ENCODE peak calls at places on chromosomes 6 and 20, in four cellular contexts. G is HCT116, U is H1, A is SK-N-SH. Z is an unnamed sample.

GRCh38 chr6:1739220-1739619 is 129.5 kb downstream of the FOXC1 start:
- DNase-seq in G (no peak), U (no peak), A (no peak), Z (no peak)

GRCh38 chr6:33417127-33417902 is 592 bp downstream of the CUTA start:
- DNase-seq in A (no peak), U (no peak), G (no peak), Z (no peak)

GRCh38 chr6:11606287-11606686 is 68.7 kb downstream of the TMEM170B start:
- DNase-seq in A (no peak), G (no peak), U (no peak), Z (no peak)

GRCh38 chr6:16286151-16286522 is 47.8 kb downstream of the GMPR start:
- DNase-seq in A (peak; percentile 72), G (peak; percentile 6), U (peak; percentile 43), Z (peak; percentile 46)

GRCh38 chr6:35360349-35361138 is 18.2 kb downstream of the PPARD start:
- DNase-seq in G (no peak), U (peak; percentile 38), A (peak; percentile 42), Z (peak; percentile 80)

GRCh38 chr6:166484863-166485262 is 101.6 kb downstream of the RAMACL start:
- DNase-seq in U (no peak), G (no peak), A (no peak), Z (no peak)

GRCh38 chr6:89951574-89952360 is 57.5 kb downstream of the GJA10 start:
- DNase-seq in G (no peak), A (no peak), U (peak; percentile 23), Z (no peak)

GRCh38 chr20:10110151-10110550 is 75.4 kb downstream of the ANKEF1 start:
- DNase-seq in A (no peak), G (no peak), U (no peak), Z (no peak)

GRCh38 chr6:129469070-129469662 is 240.8 kb downstream of the ARHGAP18 start:
- DNase-seq in A (no peak), G (no peak), U (no peak), Z (no peak)

GRCh38 chr6:141874930-141875602 is 257.7 kb upstream of the GJE1 start:
- DNase-seq in G (no peak), U (no peak), A (no peak), Z (no peak)

GRCh38 chr20:49979030-49979832 is 3.5 kb upstream of the SNAI1 start:
- DNase-seq in A (peak; percentile 93), G (peak; percentile 38), U (no peak), Z (peak; percentile 74)

GRCh38 chr6:143744593-143745151 is 66.9 kb downstream of the PHACTR2 start:
- DNase-seq in A (no peak), G (peak; percentile 10), U (no peak), Z (no peak)

GRCh38 chr6:143743256-143744166 is 65.7 kb downstream of the PHACTR2 start:
- DNase-seq in G (no peak), U (no peak), A (no peak), Z (no peak)

GRCh38 chr6:143742070-143742954 is 64.5 kb downstream of the PHACTR2 start:
- DNase-seq in G (no peak), U (no peak), A (no peak), Z (no peak)

GRCh38 chr6:143741480-143741879 is 63.7 kb downstream of the PHACTR2 start:
- DNase-seq in G (no peak), U (no peak), A (no peak), Z (no peak)

DNA sequence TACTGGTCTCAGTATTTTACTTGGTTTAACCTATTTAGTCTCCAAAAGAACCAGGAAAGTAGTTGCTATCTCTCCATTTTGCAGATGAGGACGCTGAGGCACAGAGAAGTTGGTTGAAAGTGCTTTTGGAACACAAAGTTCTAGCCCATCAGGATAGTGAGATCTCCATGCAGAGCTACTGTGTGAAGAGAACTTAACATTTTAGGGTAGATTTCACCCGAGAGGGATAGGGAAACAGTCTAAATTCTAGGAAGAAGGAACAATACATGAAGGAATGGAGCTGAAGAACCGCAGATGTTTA is 65.1 kb downstream of the PHACTR2 start:
- DNase-seq in G (no peak), U (no peak), A (no peak), Z (no peak)
- TF ChIP-seq JUND in G (no peak), U (no peak), A (no peak), Z (no peak)

GRCh38 chr20:29300579-29301551 is 1956.6 kb upstream of the DEFB115 start:
- DNase-seq in A (no peak), G (no peak), U (no peak), Z (no peak)

GRCh38 chr20:29299811-29300578 is 1957.5 kb upstream of the DEFB115 start:
- DNase-seq in G (no peak), U (no peak), A (no peak), Z (no peak)

GRCh38 chr20:29298759-29299613 is 1958.5 kb upstream of the DEFB115 start:
- DNase-seq in U (no peak), G (no peak), A (no peak), Z (no peak)

GRCh38 chr20:29301624-29302259 is 1955.7 kb upstream of the DEFB115 start:
- DNase-seq in G (no peak), U (no peak), A (no peak), Z (no peak)

DNA sequence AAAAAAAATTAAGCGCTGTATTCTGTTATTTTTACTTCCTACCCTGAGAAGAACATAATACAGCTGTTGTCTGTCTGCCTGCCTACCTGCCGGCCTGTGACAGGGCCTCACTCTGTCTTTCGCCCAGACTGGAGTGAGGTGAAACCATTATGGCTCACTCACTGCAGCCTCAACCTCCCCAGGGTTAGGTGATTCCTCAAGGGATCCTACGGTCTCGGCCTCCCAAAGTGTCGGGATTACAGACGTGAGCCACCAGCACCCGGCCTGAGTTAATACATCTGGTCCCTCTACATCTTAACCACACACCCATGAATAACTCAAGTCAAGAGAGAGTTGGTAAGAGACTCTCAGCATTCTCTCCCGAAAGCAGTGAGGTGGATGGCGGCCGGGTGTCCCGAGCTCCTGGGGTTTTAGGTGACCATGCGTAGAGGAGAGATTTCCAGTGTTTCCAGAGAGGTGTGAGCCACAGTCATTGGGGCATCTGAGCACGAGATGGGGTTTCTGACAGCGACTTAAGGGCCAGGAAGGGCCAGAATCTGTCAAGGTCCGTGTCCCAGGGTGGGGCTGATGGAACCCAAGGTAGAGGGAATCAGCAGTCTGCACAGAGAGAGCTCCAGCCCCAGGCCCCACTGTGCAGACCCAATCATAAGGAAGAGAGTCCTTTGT is 1954.4 kb upstream of the DEFB115 start:
- DNase-seq in U (no peak), A (no peak), G (no peak), Z (no peak)
- TF ChIP-seq JUND in U (no peak), A (no peak), G (no peak), Z (no peak)

GRCh38 chr20:35000922-35001595 is 45.4 kb downstream of the MYH7B start:
- DNase-seq in U (no peak), A (no peak), G (no peak), Z (no peak)
- TF ChIP-seq JUND in U (no peak), A (no peak), G (no peak), Z (no peak)

DNA sequence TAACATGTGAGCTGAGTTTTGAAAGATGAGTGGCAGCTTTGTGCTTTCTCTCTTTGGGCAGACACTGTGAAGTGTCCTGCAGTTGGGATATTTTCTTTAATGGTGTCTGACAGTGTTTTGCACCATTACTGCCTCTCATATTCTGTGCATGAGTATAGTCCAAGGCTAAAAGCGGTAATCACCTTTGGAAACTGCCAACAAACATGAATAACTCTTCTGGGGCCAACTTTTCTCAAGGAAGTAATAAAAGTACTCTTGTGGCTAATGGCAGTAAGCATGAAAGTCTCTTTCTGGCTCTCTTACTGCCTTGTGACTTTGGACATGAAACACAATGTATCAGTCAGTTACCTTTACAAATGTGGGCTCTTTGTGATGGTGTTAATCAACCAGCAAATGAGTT is 91.7 kb upstream of the SOX4 start:
- DNase-seq in A (no peak), U (no peak), G (no peak), Z (no peak)
- TF ChIP-seq JUND in A (no peak), U (no peak), G (no peak), Z (no peak)

GRCh38 chr20:42749548-42749947 is 440.2 kb downstream of the PTPRT start:
- DNase-seq in G (no peak), A (no peak), U (no peak), Z (no peak)
- TF ChIP-seq JUND in G (no peak), A (no peak), U (peak; percentile 30), Z (no peak)

DNA sequence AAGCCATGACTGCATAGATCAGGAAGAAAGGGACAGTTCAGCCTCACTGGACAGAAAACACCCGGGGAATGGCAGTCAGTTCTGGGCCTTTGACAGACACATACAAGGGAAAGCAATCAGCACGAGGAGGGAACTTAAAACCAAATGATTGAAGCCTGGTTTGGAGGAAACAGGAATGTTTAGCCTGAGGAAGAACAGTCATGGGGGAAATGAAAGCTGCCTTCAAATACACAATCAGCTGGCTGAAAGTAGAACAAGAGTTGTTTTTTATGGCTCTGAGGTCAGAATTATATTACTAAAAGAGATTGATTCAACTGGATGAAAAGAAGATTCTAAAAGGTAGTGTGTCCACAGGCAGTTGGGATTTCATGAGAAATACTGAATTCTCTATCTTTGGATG is 216.8 kb downstream of the IBTK start:
- DNase-seq in U (no peak), G (no peak), A (no peak), Z (no peak)
- TF ChIP-seq JUND in U (no peak), G (no peak), A (no peak), Z (no peak)

GRCh38 chr6:7173843-7174503 is 66.2 kb downstream of the RREB1 start:
- DNase-seq in U (no peak), G (no peak), A (no peak), Z (no peak)

GRCh38 chr6:7172605-7173185 is 64.9 kb downstream of the RREB1 start:
- DNase-seq in G (no peak), U (no peak), A (no peak), Z (no peak)

GRCh38 chr6:7178280-7178679 is 70.5 kb downstream of the RREB1 start:
- DNase-seq in G (no peak), A (no peak), U (no peak), Z (no peak)

GRCh38 chr6:7176208-7176607 is 68.4 kb downstream of the RREB1 start:
- DNase-seq in U (no peak), G (no peak), A (peak; percentile 30), Z (no peak)

GRCh38 chr6:7175463-7175862 is 67.7 kb downstream of the RREB1 start:
- DNase-seq in G (no peak), A (no peak), U (no peak), Z (no peak)
- TF ChIP-seq JUND in G (no peak), A (no peak), U (no peak), Z (no peak)

DNA sequence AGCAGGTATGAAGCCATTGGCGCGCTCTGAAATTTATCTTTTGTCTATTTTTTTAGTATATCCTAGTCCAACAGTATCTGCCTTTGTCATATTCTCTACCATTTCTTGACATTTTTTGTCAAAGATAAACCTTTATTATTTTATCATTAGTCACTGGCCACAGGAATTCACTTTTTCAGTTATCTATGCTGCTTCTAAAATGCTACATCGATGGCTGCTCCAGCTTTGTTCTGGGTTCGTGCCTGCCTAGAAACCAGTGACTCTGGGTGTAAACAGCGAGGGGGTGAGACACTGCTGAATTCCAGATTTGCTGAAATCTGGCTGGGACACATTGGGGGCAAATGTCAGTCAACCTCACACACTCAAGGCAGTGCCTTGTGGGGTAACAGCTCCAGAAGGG is 193.4 kb downstream of the CDC5L start:
- DNase-seq in U (no peak), A (no peak), G (no peak), Z (no peak)
- TF ChIP-seq JUND in U (no peak), A (peak; percentile 21), G (no peak), Z (no peak)

GRCh38 chr6:154996841-154997311 is 1.8 kb downstream of the TIAM2 start:
- DNase-seq in A (no peak), G (no peak), U (no peak), Z (peak; percentile 68)
- TF ChIP-seq JUND in A (no peak), G (no peak), U (no peak), Z (no peak)

Z was measured in T47D.